ENCODE peak calls at places on chromosomes 6 and 20, in six cellular contexts. F is NCI-H1694 treated with DMSO at 0.1 percent for 48 hours; U is activated CD8-positive, alpha-beta T cell treated with anti-CD3 and anti-CD28 coated beads, Interleukin-2, amount 10 ng/mL, durations not matched to agents 7 days and 5 days; G is activated gamma-delta T cell treated with Interleukin-2 at 50 U/mL for 16 hours; K is NCI-H2029; D is tibial artery. V is an unnamed sample.

GRCh38 chr20:19658137-19658536 is 99.9 kb upstream of the RIN2 start:
- DNase-seq in D (no peak), U (no peak), F (no peak), K (no peak), G (no peak), V (no peak)

GRCh38 chr6:158411998-158412397 is 99.7 kb downstream of the TULP4 start:
- DNase-seq in F (no peak), K (no peak), U (no peak), D (no peak), G (no peak), V (peak; percentile 87)

GRCh38 chr6:16471222-16471784 is 232.9 kb downstream of the GMPR start:
- DNase-seq in G (no peak), K (no peak), U (no peak), F (no peak), D (no peak), V (no peak)

GRCh38 chr6:135250234-135250633 is 69.1 kb downstream of the MYB start:
- DNase-seq in F (no peak), D (no peak), U (no peak), K (no peak), G (no peak), V (no peak)

GRCh38 chr20:24146231-24146634 is 157.7 kb upstream of the GGTLC1 start:
- DNase-seq in F (no peak), D (no peak), K (no peak), U (no peak), G (no peak), V (no peak)

GRCh38 chr6:159203304-159204005 is 34.3 kb downstream of the FNDC1 start:
- DNase-seq in U (no peak), K (no peak), G (no peak), F (no peak), D (peak; percentile 87), V (no peak)

GRCh38 chr20:48767269-48767960 is 60.4 kb downstream of the PREX1 start:
- DNase-seq in K (no peak), U (peak; percentile 50), D (no peak), F (no peak), G (peak; percentile 39), V (no peak)

GRCh38 chr6:134293659-134294161 is 24.2 kb downstream of the SGK1 start:
- DNase-seq in U (no peak), K (no peak), D (no peak), G (no peak), F (no peak), V (no peak)

GRCh38 chr20:60869032-60869550 is 383.0 kb upstream of the CDH4 start:
- DNase-seq in F (no peak), G (no peak), D (no peak), U (no peak), K (no peak), V (no peak)

GRCh38 chr6:152952045-152952444 is 30.8 kb downstream of the FBXO5 start:
- DNase-seq in D (no peak), K (no peak), F (no peak), G (no peak), U (no peak), V (peak; percentile 34)

GRCh38 chr6:20564269-20564668 is 30.0 kb downstream of the CDKAL1 start:
- DNase-seq in G (no peak), K (peak; percentile 29), D (no peak), U (no peak), F (peak; percentile 67), V (peak; percentile 33)

GRCh38 chr6:26336355-26337198 is 28.4 kb upstream of the BTN3A2 start:
- DNase-seq in D (no peak), F (no peak), G (no peak), U (no peak), K (no peak), V (peak; percentile 78)

GRCh38 chr6:128569737-128570438 is 49.5 kb upstream of the PTPRK start:
- DNase-seq in K (no peak), D (no peak), F (no peak), U (no peak), G (no peak), V (peak; percentile 93)

GRCh38 chr20:11012975-11013374 is 339.2 kb upstream of the JAG1 start:
- DNase-seq in K (no peak), F (no peak), U (no peak), G (no peak), D (no peak), V (peak; percentile 76)

GRCh38 chr6:124223596-124223995 is 419.9 kb downstream of the NKAIN2 start:
- DNase-seq in K (no peak), G (no peak), F (no peak), U (no peak), D (no peak), V (peak; percentile 77)

GRCh38 chr6:21732731-21733130 is 139.2 kb downstream of the SOX4 start:
- DNase-seq in U (no peak), K (no peak), D (no peak), G (no peak), F (no peak), V (peak; percentile 50)

GRCh38 chr6:166325383-166326042 is 16.8 kb downstream of the SFT2D1 start:
- DNase-seq in U (no peak), F (no peak), D (no peak), K (no peak), G (no peak), V (no peak)

GRCh38 chr20:55977723-55978481 is 27.4 kb downstream of the CBLN4 start:
- DNase-seq in U (no peak), F (no peak), G (no peak), D (no peak), K (no peak), V (no peak)

V was measured in renal cortical epithelial cell.